ENCODE peak calls at places on chromosomes 1 and 21, in five cellular contexts. Y is K562; L is ascending aorta; V is left ventricle myocardium inferior; P is CD8-positive, alpha-beta T cell. E is an unnamed sample. For H3K4me1 and H3K36me3, the result is how much of the 10 kb centered on the place peaks cover.

GRCh38 chr1:51472349-51472748 is 46.7 kb downstream of the EPS15 start:
- DNase-seq in Y (no peak), L (no peak), V (no peak), P (no peak), E (no peak)

GRCh38 chr1:52751589-52752306 is 25.5 kb downstream of the ZYG11B start:
- DNase-seq in Y (peak), L (no peak), V (no peak), P (no peak), E (peak)

GRCh38 chr1:15609631-15610030 is 7.6 kb upstream of the DDI2 start:
- DNase-seq in Y (no peak), L (no peak), V (no peak), P (no peak), E (no peak)

GRCh38 chr21:33899199-33899598 is 16.4 kb downstream of the ATP5PO start:
- DNase-seq in Y (no peak), L (peak), V (no peak), P (no peak), E (no peak)

GRCh38 chr1:27331922-27332321 is 9.9 kb upstream of the SYTL1 start:
- DNase-seq in Y (no peak), L (no peak), V (no peak), P (no peak), E (no peak)

GRCh38 chr1:211735208-211736170 is 60.1 kb upstream of the NEK2 start:
- DNase-seq in Y (peak), L (no peak), V (no peak), P (no peak), E (no peak)

GRCh38 chr1:7896994-7897393 is 43.6 kb downstream of the TNFRSF9 start:
- DNase-seq in Y (no peak), L (no peak), V (no peak), P (no peak), E (no peak)

GRCh38 chr21:39715804-39716397 is 29.1 kb upstream of the IGSF5 start:
- DNase-seq in Y (peak), L (peak), V (peak), P (peak), E (peak)

GRCh38 chr21:46056450-46056903 is 41.4 kb upstream of the COL6A2 start:
- DNase-seq in Y (no peak), L (peak), V (peak), P (no peak), E (peak)

GRCh38 chr1:161133220-161133740 is 813 bp upstream of the DEDD start:
- DNase-seq in Y (peak), L (no peak), V (no peak), P (no peak), E (no peak)

GRCh38 chr1:223726380-223727001 is 14.2 kb downstream of the CAPN2 start:
- DNase-seq in Y (peak), L (peak), V (peak), P (peak), E (peak)

GRCh38 chr1:119988316-119989067 is 81.0 kb downstream of the NOTCH2 start:
- DNase-seq in Y (no peak), L (no peak), V (no peak), P (no peak), E (no peak)

GRCh38 chr1:151820940-151821339 is 10.7 kb downstream of the RORC start:
- DNase-seq in Y (no peak), L (no peak), V (no peak), P (no peak), E (no peak)

GRCh38 chr1:240608707-240609106 is 3.2 kb downstream of the GREM2 start:
- DNase-seq in Y (peak), L (no peak), V (no peak), P (no peak), E (peak)

GRCh38 chr1:208007938-208008342 is 97.0 kb upstream of the CD34 start:
- DNase-seq in Y (no peak), L (peak), V (no peak), P (no peak), E (no peak)

GRCh38 chr1:231160851-231161710 is 777 bp upstream of the TRIM67 start:
- DNase-seq in Y (no peak), L (no peak), V (no peak), P (no peak), E (no peak)

GRCh38 chr1:27152004-27152828 is 2.7 kb downstream of the SLC9A1 start:
- DNase-seq in Y (no peak), L (no peak), V (peak), P (no peak), E (no peak)

GRCh38 chr1:156815307-156815826 is 1.3 kb downstream of the SH2D2A start:
- DNase-seq in Y (peak), L (peak), V (peak), P (no peak), E (peak)

GRCh38 chr21:43318841-43319781 is 107.8 kb downstream of the SIK1 start:
- DNase-seq in Y (peak), L (no peak), V (no peak), P (no peak), E (no peak)

GRCh38 chr1:151012684-151013471 is 4.6 kb downstream of the PRUNE1 start:
- DNase-seq in Y (no peak), L (no peak), V (peak), P (no peak), E (no peak)

GRCh38 chr1:38225745-38226144 is 179.2 kb upstream of the POU3F1 start:
- DNase-seq in Y (no peak), L (no peak), V (no peak), P (no peak), E (no peak)

GRCh38 chr1:180042994-180043622 is 88.5 kb downstream of the CEP350 start:
- DNase-seq in Y (no peak), L (no peak), V (no peak), P (no peak), E (no peak)

GRCh38 chr1:7334475-7335035 is 436.5 kb upstream of the VAMP3 start:
- DNase-seq in Y (no peak), L (no peak), V (no peak), P (no peak), E (no peak)

GRCh38 chr1:163774390-163774789 is 452.6 kb downstream of the NUF2 start:
- DNase-seq in Y (no peak), L (no peak), V (no peak), P (no peak), E (peak)

GRCh38 chr1:18948048-18948912 is 8.2 kb downstream of the IFFO2 start:
- DNase-seq in Y (no peak), L (peak), V (no peak), P (peak), E (no peak)

GRCh38 chr1:160489513-160490261 is 33.4 kb downstream of the SLAMF6 start:
- DNase-seq in Y (peak), L (no peak), V (no peak), P (no peak), E (no peak)

GRCh38 chr1:94236630-94237290 is 624 bp downstream of the ARHGAP29 start:
- DNase-seq in Y (no peak), L (peak), V (peak), P (no peak), E (peak)
- TF ChIP-seq CTCF in Y (no peak), L (no peak), V (peak), P (no peak), E (no peak)

DNA sequence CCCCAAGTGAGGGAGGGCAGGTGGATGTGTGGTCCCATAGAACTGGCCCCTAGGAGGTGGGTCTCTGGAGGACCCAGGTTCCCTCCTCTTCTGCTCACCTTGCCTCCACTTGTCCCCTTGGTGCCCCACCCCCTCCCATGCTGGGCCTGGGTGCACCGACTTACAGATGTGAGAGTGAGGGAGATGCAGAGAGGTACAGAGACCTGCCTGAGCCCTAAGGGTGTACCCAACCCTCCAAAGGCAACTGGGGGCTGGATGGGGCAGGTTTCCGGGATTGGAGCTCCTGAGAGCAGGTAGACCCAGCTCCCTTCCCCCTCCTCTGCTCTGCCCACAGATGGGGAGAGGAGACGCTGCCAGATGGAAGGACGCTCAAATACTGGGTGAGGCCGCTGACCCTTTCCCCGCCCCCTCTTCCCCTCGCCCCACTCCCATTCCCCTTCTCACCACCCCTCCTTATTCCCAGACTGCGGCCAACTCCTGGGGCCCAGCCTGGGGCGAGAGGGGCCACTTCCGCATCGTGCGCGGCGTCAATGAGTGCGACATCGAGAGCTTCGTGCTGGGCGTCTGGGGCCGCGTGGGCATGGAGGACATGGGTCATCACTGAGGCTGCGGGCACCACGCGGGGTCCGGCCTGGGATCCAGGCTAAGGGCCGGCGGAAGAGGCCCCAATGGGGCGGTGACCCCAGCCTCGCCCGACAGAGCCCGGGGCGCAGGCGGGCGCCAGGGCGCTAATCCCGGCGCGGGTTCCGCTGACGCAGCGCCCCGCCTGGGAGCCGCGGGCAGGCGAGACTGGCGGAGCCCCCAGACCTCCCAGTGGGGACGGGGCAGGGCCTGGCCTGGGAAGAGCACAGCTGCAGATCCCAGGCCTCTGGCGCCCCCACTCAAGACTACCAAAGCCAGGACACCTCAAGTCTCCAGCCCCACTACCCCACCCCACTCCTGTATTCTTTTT is 10.3 kb downstream of the TINAGL1 start:
- DNase-seq in Y (no peak), L (no peak), V (no peak), P (peak), E (no peak)
- H3K4me1 ChIP-seq in Y (under half), L (half or more), V (half or more), P (under half), E (under half)

GRCh38 chr1:110048240-110048639 is 13.8 kb downstream of the STRIP1 start:
- DNase-seq in Y (no peak), L (no peak), V (no peak), P (no peak), E (no peak)
- H3K36me3 ChIP-seq in Y (half or more), L (half or more), V (half or more), P (under half), E (under half)

GRCh38 chr1:201695607-201696006 is 133.3 kb upstream of the IPO9 start:
- DNase-seq in Y (no peak), L (no peak), V (no peak), P (no peak), E (no peak)

GRCh38 chr1:201693887-201694614 is 134.9 kb upstream of the IPO9 start:
- DNase-seq in Y (no peak), L (no peak), V (no peak), P (no peak), E (no peak)

GRCh38 chr1:201694615-201695335 is 134.2 kb upstream of the IPO9 start:
- DNase-seq in Y (no peak), L (no peak), V (no peak), P (no peak), E (no peak)

GRCh38 chr1:201697174-201697573 is 131.8 kb upstream of the IPO9 start:
- DNase-seq in Y (no peak), L (no peak), V (no peak), P (no peak), E (no peak)

GRCh38 chr1:201696217-201696761 is 132.7 kb upstream of the IPO9 start:
- DNase-seq in Y (no peak), L (peak), V (peak), P (no peak), E (peak)
- TF ChIP-seq CTCF in Y (no peak), L (no peak), V (no peak), P (no peak), E (no peak)

GRCh38 chr21:42112857-42113256 is 41.7 kb downstream of the UMODL1 start:
- DNase-seq in Y (no peak), L (no peak), V (no peak), P (no peak), E (no peak)
- H3K4me1 ChIP-seq in Y (under half), L (under half), V (under half), P (under half), E (under half)

GRCh38 chr1:12384836-12385456 is 155.1 kb downstream of the VPS13D start:
- DNase-seq in Y (no peak), L (no peak), V (no peak), P (no peak), E (no peak)

GRCh38 chr1:12383786-12384185 is 154.0 kb downstream of the VPS13D start:
- DNase-seq in Y (no peak), L (no peak), V (no peak), P (no peak), E (no peak)

GRCh38 chr1:12386130-12386529 is 156.3 kb downstream of the VPS13D start:
- DNase-seq in Y (no peak), L (no peak), V (no peak), P (no peak), E (no peak)

GRCh38 chr1:12383001-12383400 is 153.2 kb downstream of the VPS13D start:
- DNase-seq in Y (no peak), L (no peak), V (no peak), P (no peak), E (no peak)

DNA sequence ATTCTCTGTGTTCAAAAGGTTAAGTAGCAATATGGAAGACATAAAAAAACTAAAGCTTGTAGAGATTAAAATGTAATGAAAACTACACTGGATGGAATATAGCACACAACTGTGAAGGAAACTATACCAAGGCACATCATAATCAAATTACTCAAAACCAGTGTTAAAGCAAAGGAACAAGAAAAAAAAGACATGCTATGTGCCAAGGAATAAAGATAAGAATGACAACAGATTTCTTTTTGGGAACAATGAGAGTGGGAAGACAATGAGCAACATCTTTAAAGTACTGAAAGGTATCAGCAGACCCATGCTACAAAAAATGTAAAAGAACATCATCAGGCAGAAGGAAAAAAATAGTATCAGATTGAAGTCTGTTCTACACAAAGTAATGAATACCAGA is 157.8 kb downstream of the VPS13D start:
- DNase-seq in Y (no peak), L (no peak), V (no peak), P (no peak), E (no peak)
- H3K36me3 ChIP-seq in Y (half or more), L (half or more), V (half or more), P (under half), E (under half)

E was measured in uterus.